ENCODE peak calls at places on chromosomes 11 and 22, in four cellular contexts. Y is cardiac fibroblast, G is IMR-90, A is neural progenitor cell. T is an unnamed sample.
A peak's percentile ranks its signal among the peaks of the same experiment; 100 is the strongest.

GRCh38 chr11:2525941-2526807 is 81.4 kb downstream of the KCNQ1 start:
- DNase-seq in Y (no peak), A (no peak), G (no peak), T (peak; percentile 1)

GRCh38 chr11:126799974-126800373 is 200.6 kb downstream of the KIRREL3 start:
- DNase-seq in Y (no peak), A (no peak), G (peak; percentile 66), T (no peak)

GRCh38 chr11:10379433-10379832 is 74.6 kb downstream of the ADM start:
- DNase-seq in Y (peak; percentile 80), G (peak; percentile 81), A (no peak), T (no peak)

GRCh38 chr11:21489735-21490134 is 703.1 kb upstream of the ANO5 start:
- DNase-seq in Y (no peak), G (no peak), A (no peak), T (no peak)

GRCh38 chr11:128235958-128236357 is 351.4 kb downstream of the ETS1 start:
- DNase-seq in G (no peak), Y (peak; percentile 52), A (no peak), T (no peak)

GRCh38 chr11:106608677-106609076 is 409.6 kb downstream of the GUCY1A2 start:
- DNase-seq in G (peak; percentile 69), Y (no peak), A (no peak), T (no peak)

GRCh38 chr11:120649316-120649715 is 137.8 kb downstream of the GRIK4 start:
- DNase-seq in A (no peak), G (no peak), Y (no peak), T (no peak)

GRCh38 chr11:125345706-125346561 is 150.1 kb downstream of the FEZ1 start:
- DNase-seq in A (peak; percentile 89), G (peak; percentile 67), Y (peak; percentile 92), T (peak; percentile 82)

GRCh38 chr11:75276696-75277095 is 36.1 kb downstream of the TPBGL start:
- DNase-seq in G (no peak), Y (no peak), A (no peak), T (no peak)

GRCh38 chr22:19494676-19495173 is 15.0 kb downstream of the CDC45 start:
- DNase-seq in G (no peak), Y (no peak), A (no peak), T (no peak)

GRCh38 chr11:118359295-118359958 is at the start of gene UBE4A:
- DNase-seq in Y (peak; percentile 95), A (peak; percentile 96), G (peak; percentile 93), T (peak; percentile 93)

GRCh38 chr11:57499413-57499982 is 16.0 kb downstream of the SLC43A1 start:
- DNase-seq in Y (peak; percentile 98), G (peak; percentile 82), A (peak; percentile 96), T (peak; percentile 99)